ENCODE peak calls at places on chromosomes 3 and 15, in seven cellular contexts. R is foreskin fibroblast; S is heart left ventricle; H is AG10803; V is spleen; N is CD8-positive, alpha-beta T cell; I is lower lobe of right lung. B is an unnamed sample.

GRCh38 chr15:62779041-62779810 is 263.3 kb upstream of the TPM1 start:
- DNase-seq in R (peak; percentile 88), S (peak; percentile 75), H (peak; percentile 58), V (no peak), N (no peak), I (no peak), B (no peak)

GRCh38 chr3:194312743-194313281 is 38.3 kb downstream of the CPN2 start:
- DNase-seq in R (peak; percentile 34), S (peak; percentile 70), H (peak; percentile 80), V (peak; percentile 73), N (no peak), I (no peak), B (peak; percentile 76)

GRCh38 chr3:129623447-129624118 is 17.1 kb upstream of the PLXND1 start:
- DNase-seq in R (no peak), S (peak; percentile 86), H (no peak), V (peak; percentile 85), N (no peak), I (peak; percentile 84), B (peak; percentile 92)

GRCh38 chr3:98657429-98657828 is 64.0 kb upstream of the CPOX start:
- DNase-seq in R (peak; percentile 9), S (peak; percentile 47), H (no peak), V (peak; percentile 77), N (no peak), I (peak; percentile 83), B (peak; percentile 76)

GRCh38 chr3:139101396-139101795 is 56.7 kb upstream of the PRR23C start:
- DNase-seq in R (no peak), S (no peak), H (no peak), V (no peak), N (no peak), I (no peak), B (no peak)

GRCh38 chr15:79168922-79169322 is 78.3 kb upstream of the RASGRF1 start:
- DNase-seq in R (peak; percentile 19), S (peak; percentile 61), H (no peak), V (no peak), N (no peak), I (no peak), B (peak; percentile 72)

GRCh38 chr3:129855454-129856419 is 37.8 kb downstream of the TMCC1 start:
- DNase-seq in R (peak; percentile 57), S (no peak), H (peak; percentile 86), V (no peak), N (no peak), I (no peak), B (no peak)

GRCh38 chr3:129441782-129442181 is 1.8 kb downstream of the IFT122 start:
- DNase-seq in R (peak; percentile 78), S (peak; percentile 54), H (peak; percentile 85), V (no peak), N (no peak), I (no peak), B (no peak)

GRCh38 chr3:125077864-125078263 is 22.1 kb upstream of the HEG1 start:
- DNase-seq in R (no peak), S (no peak), H (no peak), V (no peak), N (no peak), I (no peak), B (no peak)

GRCh38 chr3:123202451-123202850 is 708 bp downstream of the SEC22A start:
- DNase-seq in R (no peak), S (no peak), H (no peak), V (no peak), N (no peak), I (no peak), B (no peak)

GRCh38 chr15:38508647-38509046 is 54.7 kb downstream of the FAM98B start:
- DNase-seq in R (no peak), S (no peak), H (no peak), V (no peak), N (no peak), I (no peak), B (no peak)

GRCh38 chr3:138124689-138125420 is 7.3 kb downstream of the A4GNT start:
- DNase-seq in R (peak; percentile 68), S (no peak), H (peak; percentile 56), V (no peak), N (no peak), I (peak; percentile 64), B (no peak)

GRCh38 chr3:45026038-45026437 is at the start of gene CLEC3B:
- DNase-seq in R (peak; percentile 83), S (peak; percentile 88), H (peak; percentile 70), V (no peak), N (no peak), I (peak; percentile 58), B (peak; percentile 88)

GRCh38 chr3:174986685-174987084 is 127.6 kb downstream of the NAALADL2 start:
- DNase-seq in R (peak; percentile 33), S (no peak), H (peak; percentile 33), V (no peak), N (no peak), I (no peak), B (no peak)

GRCh38 chr3:11272913-11273574 is 847 bp downstream of the ATG7 start:
- DNase-seq in R (no peak), S (no peak), H (peak; percentile 20), V (no peak), N (no peak), I (no peak), B (no peak)

GRCh38 chr3:78507196-78507984 is 1260.4 kb downstream of the ROBO1 start:
- DNase-seq in R (no peak), S (no peak), H (no peak), V (no peak), N (no peak), I (no peak), B (no peak)
- H3K4me3 ChIP-seq in R (no peak overlapping the region), S (no peak overlapping the region), H (no peak overlapping the region), V (no peak overlapping the region), N (no peak overlapping the region), I (no peak overlapping the region), B (no peak overlapping the region)

GRCh38 chr3:87856126-87856525 is 202.7 kb downstream of the CGGBP1 start:
- DNase-seq in R (peak; percentile 12), S (no peak), H (peak; percentile 3), V (no peak), N (no peak), I (no peak), B (no peak)

GRCh38 chr3:87855211-87855610 is 203.6 kb downstream of the CGGBP1 start:
- DNase-seq in R (no peak), S (no peak), H (no peak), V (no peak), N (no peak), I (no peak), B (no peak)

GRCh38 chr3:87855626-87856025 is 203.2 kb downstream of the CGGBP1 start:
- DNase-seq in R (peak; percentile 46), S (no peak), H (peak; percentile 25), V (no peak), N (no peak), I (no peak), B (no peak)
- TF ChIP-seq CTCF in R (no peak), S (no peak), H (no peak), V (no peak), N (no peak), I (no peak), B (no peak)

DNA sequence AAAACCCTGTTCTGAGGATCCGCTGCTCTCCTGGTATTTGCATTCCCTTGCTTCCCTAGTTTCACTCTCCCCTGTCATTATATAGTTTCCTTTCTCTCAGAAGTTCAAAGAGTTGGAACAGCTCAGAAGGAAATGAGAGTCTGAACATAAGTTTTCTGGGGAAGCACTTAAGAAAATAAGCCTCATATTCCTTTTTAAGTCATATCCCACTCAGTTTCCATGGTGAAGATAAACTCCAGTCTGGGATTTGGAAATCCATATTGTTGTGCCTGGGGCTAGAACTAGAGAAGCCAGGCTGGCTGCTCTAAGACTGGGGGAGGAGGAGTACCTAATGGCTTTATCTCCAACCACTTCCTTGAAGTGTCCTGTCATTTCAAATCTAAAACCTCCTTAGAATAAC is 134.2 kb upstream of the ALCAM start:
- DNase-seq in R (no peak), S (no peak), H (no peak), V (no peak), N (no peak), I (no peak), B (no peak)
- H3K4me3 ChIP-seq in R (no peak overlapping the region), S (no peak overlapping the region), H (no peak overlapping the region), V (no peak overlapping the region), N (no peak overlapping the region), I (no peak overlapping the region), B (no peak overlapping the region)

GRCh38 chr3:56682458-56683121 is 475 bp downstream of the TASOR start:
- DNase-seq in R (peak; percentile 79), S (peak; percentile 80), H (peak; percentile 75), V (peak; percentile 95), N (peak; percentile 65), I (peak; percentile 86), B (peak; percentile 93)
- TF ChIP-seq CTCF in R (no peak), S (no peak), H (no peak), V (no peak), N (no peak), I (no peak), B (no peak)

DNA sequence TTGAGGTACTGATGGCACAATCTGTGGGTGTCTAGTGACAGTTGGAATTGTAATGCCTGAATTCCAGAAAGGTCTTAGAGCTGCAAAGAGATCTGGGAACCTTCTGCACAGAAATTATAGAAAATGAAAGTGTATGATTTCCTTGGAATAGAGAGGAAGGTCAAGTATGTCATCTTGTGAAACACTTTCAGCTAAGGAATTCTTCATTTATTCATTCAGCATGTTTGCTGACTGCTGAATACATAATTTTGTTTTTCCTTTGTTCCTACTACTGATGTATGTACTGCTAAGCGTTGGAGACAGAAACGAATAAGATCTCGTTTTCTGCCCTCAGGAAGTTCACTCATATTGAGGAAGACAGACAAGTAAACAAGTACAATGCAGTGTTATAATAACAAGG is 14.4 kb upstream of the IL20RB start:
- DNase-seq in R (no peak), S (no peak), H (peak; percentile 52), V (no peak), N (no peak), I (no peak), B (no peak)
- H3K4me3 ChIP-seq in R (no peak overlapping the region), S (no peak overlapping the region), H (peak overlapping the region; percentile 7), V (no peak overlapping the region), N (no peak overlapping the region), I (peak overlapping the region; percentile 3), B (no peak overlapping the region)

DNA sequence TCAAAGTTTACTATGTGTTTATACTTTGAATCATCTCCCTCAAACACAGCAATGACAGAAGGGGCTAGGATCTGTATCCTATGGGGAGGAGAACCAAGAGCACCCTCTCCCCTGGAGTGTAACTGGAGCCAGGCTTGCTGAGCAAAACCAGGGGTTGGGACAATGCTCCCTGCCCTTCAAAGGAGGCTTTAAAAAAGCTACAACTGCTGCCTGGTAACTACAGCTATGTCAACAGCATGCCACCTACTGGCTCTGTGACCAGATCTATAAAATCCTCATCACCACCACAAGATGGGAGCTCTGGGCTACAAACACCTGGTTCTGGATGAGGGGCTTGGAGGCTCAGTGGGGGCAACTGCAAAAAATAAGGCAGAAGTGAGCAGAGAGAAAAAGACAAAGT is 61.9 kb downstream of the ANO10 start:
- DNase-seq in R (peak; percentile 10), S (no peak), H (no peak), V (no peak), N (no peak), I (no peak), B (no peak)
- TF ChIP-seq CTCF in R (no peak), S (no peak), H (no peak), V (no peak), N (no peak), I (no peak), B (no peak)